ENCODE peak calls at places on chromosome 2, in nine cellular contexts. I is hepatocyte, T is kidney, Y is caudate nucleus, J is heart left ventricle, C is stomach, F is tibial nerve, D is A549, V is left lung. W is an unnamed sample.

GRCh38 chr2:112168422-112169124 is 30.4 kb downstream of the FBLN7 start:
- DNase-seq in T (no peak), D (no peak), F (no peak), I (no peak), J (no peak), Y (no peak), V (no peak), C (no peak), W (no peak)

GRCh38 chr2:202841090-202841867 is 30.3 kb downstream of the ICA1L start:
- DNase-seq in I (peak; percentile 13), D (no peak), V (no peak), Y (no peak), F (no peak), J (no peak), C (no peak), T (no peak), W (no peak)

GRCh38 chr2:224260605-224261004 is 141.3 kb downstream of the FAM124B start:
- DNase-seq in Y (no peak), F (no peak), J (no peak), D (no peak), C (no peak), V (no peak), T (no peak), I (peak; percentile 59), W (no peak)

GRCh38 chr2:210461401-210461800 is 15.2 kb downstream of the LANCL1 start:
- DNase-seq in C (no peak), F (no peak), I (no peak), J (no peak), D (no peak), T (no peak), Y (no peak), V (no peak), W (no peak)

GRCh38 chr2:45879936-45880335 is 228.5 kb downstream of the PRKCE start:
- DNase-seq in Y (no peak), I (no peak), D (no peak), T (no peak), C (no peak), V (no peak), J (no peak), F (no peak), W (no peak)

GRCh38 chr2:74915743-74916142 is 42.7 kb upstream of the POLE4 start:
- DNase-seq in J (no peak), I (no peak), V (no peak), Y (no peak), D (no peak), F (no peak), T (no peak), C (no peak), W (no peak)

GRCh38 chr2:199704358-199705238 is 146.4 kb downstream of the FTCDNL1 start:
- DNase-seq in V (no peak), T (no peak), F (peak; percentile 7), C (no peak), J (no peak), Y (no peak), I (peak; percentile 44), D (peak; percentile 40), W (no peak)

GRCh38 chr2:85131116-85131515 is 2.1 kb upstream of the TCF7L1 start:
- DNase-seq in F (no peak), V (no peak), T (no peak), D (no peak), J (no peak), Y (no peak), I (peak; percentile 54), C (no peak), W (no peak)

GRCh38 chr2:127098711-127099110 is 8.2 kb downstream of the BIN1 start:
- DNase-seq in T (peak; percentile 69), I (no peak), F (no peak), V (no peak), J (no peak), Y (no peak), D (no peak), C (no peak), W (no peak)

GRCh38 chr2:127101756-127102463 is 5.0 kb downstream of the BIN1 start:
- DNase-seq in D (no peak), C (no peak), F (no peak), J (no peak), I (no peak), Y (no peak), V (peak; percentile 15), T (peak; percentile 53), W (no peak)

GRCh38 chr2:127102464-127103242 is 4.3 kb downstream of the BIN1 start:
- DNase-seq in Y (no peak), T (peak; percentile 54), I (no peak), V (peak; percentile 27), C (no peak), D (no peak), F (no peak), J (no peak), W (no peak)

GRCh38 chr2:127101048-127101611 is 5.8 kb downstream of the BIN1 start:
- DNase-seq in C (no peak), F (no peak), T (no peak), Y (no peak), D (no peak), J (no peak), I (no peak), V (peak; percentile 29), W (no peak)

DNA sequence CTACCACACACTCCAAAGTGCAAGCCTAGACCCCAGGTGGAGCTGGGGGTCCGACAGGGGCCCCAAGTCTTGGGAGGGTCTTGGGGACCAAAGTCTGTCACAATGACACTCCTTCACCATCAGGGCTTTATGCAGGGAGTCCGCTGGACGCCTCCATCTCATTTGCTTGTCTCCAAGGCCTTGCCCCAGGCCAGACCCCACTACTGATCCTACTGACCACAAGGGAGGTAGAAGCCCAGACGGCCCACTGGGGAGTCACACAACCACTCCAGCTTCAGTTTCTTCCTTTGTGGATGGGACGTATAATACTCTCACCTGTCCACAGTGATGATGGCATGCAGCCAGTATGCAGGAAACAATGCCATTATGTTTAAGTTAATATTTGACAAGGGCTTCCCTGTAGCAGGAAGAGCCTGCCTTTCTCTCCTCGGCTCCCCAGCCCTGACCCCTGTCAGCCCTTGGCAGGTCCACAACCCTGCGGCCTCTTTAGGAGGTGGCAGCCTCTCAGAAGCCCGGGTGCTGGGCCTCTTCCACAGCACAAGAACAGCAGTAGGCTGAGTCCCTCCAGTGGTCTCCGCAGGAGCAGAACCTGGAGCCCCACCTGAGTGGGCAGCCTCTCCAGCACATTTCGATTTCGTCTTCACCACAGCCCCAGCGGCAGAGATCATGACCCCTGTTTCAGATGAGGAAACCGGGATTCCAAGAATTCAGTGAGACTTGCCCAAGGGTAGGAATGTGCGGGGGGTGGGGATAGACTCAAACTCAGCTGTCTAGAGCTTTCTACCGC is 6.5 kb downstream of the BIN1 start:
- DNase-seq in I (peak; percentile 83), C (peak; percentile 85), Y (no peak), T (peak; percentile 86), J (no peak), D (peak; percentile 61), F (no peak), V (peak; percentile 33), W (no peak)
- H3K27ac ChIP-seq in I (peak overlapping the region; percentile 92), C (peak overlapping the region; percentile 94), Y (peak overlapping the region; percentile 8), T (peak overlapping the region; percentile 51), J (no peak overlapping the region), D (peak overlapping the region; percentile 71), F (peak overlapping the region; percentile 62), V (no peak overlapping the region), W (peak overlapping the region; percentile 98)

DNA sequence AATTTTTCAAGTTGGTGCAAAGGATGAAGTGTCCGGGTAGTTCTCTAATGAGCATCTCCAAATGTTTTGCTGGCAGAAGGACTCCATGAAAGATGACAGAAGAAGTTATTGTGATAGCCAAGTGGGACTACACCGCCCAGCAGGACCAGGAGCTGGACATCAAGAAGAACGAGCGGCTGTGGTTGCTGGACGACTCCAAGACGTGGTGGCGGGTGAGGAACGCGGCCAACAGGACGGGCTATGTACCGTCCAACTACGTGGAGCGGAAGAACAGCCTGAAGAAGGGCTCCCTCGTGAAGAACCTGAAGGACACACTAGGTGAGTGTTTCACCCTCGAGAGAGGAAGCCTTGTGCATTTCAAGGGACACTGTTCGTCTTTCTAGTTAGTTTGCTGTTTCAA is 110.3 kb downstream of the NCK2 start:
- DNase-seq in D (no peak), I (no peak), J (no peak), C (no peak), Y (no peak), T (no peak), V (no peak), F (no peak), W (no peak)
- H3K27ac ChIP-seq in D (no peak overlapping the region), I (no peak overlapping the region), J (no peak overlapping the region), C (no peak overlapping the region), Y (no peak overlapping the region), T (no peak overlapping the region), V (no peak overlapping the region), F (no peak overlapping the region), W (no peak overlapping the region)

GRCh38 chr2:69583434-69583833 is 60.1 kb downstream of the AAK1 start:
- DNase-seq in Y (no peak), J (no peak), T (no peak), F (no peak), I (no peak), D (no peak), V (no peak), C (no peak), W (no peak)

GRCh38 chr2:69579561-69579960 is 64.0 kb downstream of the AAK1 start:
- DNase-seq in F (no peak), V (no peak), Y (no peak), T (no peak), I (no peak), J (no peak), C (no peak), D (no peak), W (no peak)

GRCh38 chr2:69584127-69584889 is 59.2 kb downstream of the AAK1 start:
- DNase-seq in C (no peak), Y (no peak), T (no peak), I (no peak), F (no peak), V (no peak), D (no peak), J (no peak), W (no peak)

GRCh38 chr2:69581774-69582581 is 61.6 kb downstream of the AAK1 start:
- DNase-seq in D (no peak), F (no peak), C (no peak), Y (no peak), V (no peak), T (no peak), J (no peak), I (no peak), W (no peak)

GRCh38 chr2:69582582-69583176 is 60.9 kb downstream of the AAK1 start:
- DNase-seq in V (no peak), Y (no peak), C (peak; percentile 40), T (no peak), F (no peak), J (no peak), I (peak; percentile 33), D (no peak), W (no peak)
- H3K27ac ChIP-seq in V (peak overlapping the region; percentile 73), Y (peak overlapping the region; percentile 58), C (peak overlapping the region; percentile 50), T (peak overlapping the region; percentile 64), F (no peak overlapping the region), J (peak overlapping the region; percentile 79), I (peak overlapping the region; percentile 15), D (peak overlapping the region; percentile 54), W (no peak overlapping the region)

DNA sequence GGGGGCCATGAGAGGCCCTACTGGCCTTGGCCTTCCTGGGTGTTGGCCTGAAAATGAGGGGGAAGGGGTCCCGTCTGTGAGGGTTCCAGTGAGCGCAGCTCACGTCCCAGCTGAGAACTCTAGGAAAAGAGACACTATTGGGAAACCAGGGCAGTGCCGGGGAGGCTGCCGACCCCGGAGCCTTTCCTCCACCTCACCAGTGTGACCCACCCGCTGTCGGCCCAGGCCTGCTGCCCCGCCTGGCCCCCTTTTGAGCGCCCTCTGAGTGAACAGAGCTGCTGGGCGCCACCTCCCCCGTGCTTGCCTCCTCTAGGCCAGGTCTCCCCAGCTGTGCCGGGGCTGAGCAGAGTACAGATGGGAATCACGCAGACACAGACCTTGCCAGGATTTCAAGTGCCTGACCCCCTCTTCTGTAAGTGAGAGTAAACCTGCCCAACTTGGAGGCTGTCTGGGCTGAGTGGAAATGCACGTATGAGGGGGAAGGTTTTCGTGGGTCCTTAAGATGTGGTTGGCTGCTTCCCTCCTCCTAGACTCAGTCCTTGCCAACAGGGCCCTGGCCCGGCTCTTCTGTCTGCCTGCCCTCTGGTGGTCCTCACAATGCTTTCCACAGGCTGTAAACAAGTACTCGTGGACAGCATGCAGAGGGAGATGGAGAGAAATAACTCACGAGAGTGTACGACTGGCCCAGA is 17.3 kb upstream of the ARHGEF4 start:
- DNase-seq in J (no peak), C (no peak), T (no peak), F (no peak), D (no peak), Y (no peak), V (no peak), I (no peak), W (no peak)
- H3K27ac ChIP-seq in J (no peak overlapping the region), C (peak overlapping the region; percentile 85), T (no peak overlapping the region), F (peak overlapping the region; percentile 78), D (no peak overlapping the region), Y (peak overlapping the region; percentile 99), V (no peak overlapping the region), I (no peak overlapping the region), W (peak overlapping the region; percentile 14)

W was measured in substantia nigra.